ENCODE peak calls at places on chromosomes 4 and X, in four cellular contexts. Y, K, I and T are unnamed samples.

GRCh38 chr4:6912412-6912811 is 2.8 kb downstream of the TBC1D14 start:
- DNase-seq in I (no peak), Y (no peak), K (no peak), T (no peak)

GRCh38 chr4:148004228-148004813 is 272.4 kb downstream of the ARHGAP10 start:
- DNase-seq in Y (no peak), K (no peak), I (peak), T (peak)

GRCh38 chr4:14916554-14917304 is 85.6 kb upstream of the CPEB2 start:
- DNase-seq in K (peak), I (no peak), Y (no peak), T (peak)

GRCh38 chr4:100367451-100367850 is 150.4 kb downstream of the EMCN start:
- DNase-seq in Y (no peak), K (no peak), I (peak), T (no peak)

GRCh38 chrX:46912673-46913491 is 661 bp downstream of the JADE3 start:
- DNase-seq in K (peak), Y (peak), I (peak), T (no peak)

GRCh38 chrX:3548743-3549441 is 164.6 kb downstream of the PRKX start:
- DNase-seq in K (no peak), I (peak), Y (no peak), T (no peak)

GRCh38 chr4:79241846-79242245 is 84.0 kb downstream of the NAA11 start:
- DNase-seq in K (no peak), Y (no peak), I (peak), T (no peak)

GRCh38 chr4:26858035-26858918 is 2.4 kb upstream of the STIM2 start:
- DNase-seq in K (no peak), Y (no peak), I (no peak), T (no peak)

GRCh38 chr4:1154523-1155182 is 17.7 kb downstream of the SPON2 start:
- DNase-seq in Y (no peak), K (no peak), I (no peak), T (no peak)

GRCh38 chrX:134669378-134670098 is 11.3 kb upstream of the PLAC1 start:
- DNase-seq in Y (no peak), I (no peak), K (peak), T (peak)

GRCh38 chrX:115642895-115643530 is 82.0 kb downstream of the PLS3 start:
- DNase-seq in Y (peak), K (no peak), I (peak), T (no peak)

GRCh38 chr4:112374850-112375249 is 77.7 kb downstream of the ALPK1 start:
- DNase-seq in K (no peak), I (no peak), Y (no peak), T (no peak)

GRCh38 chr4:185933078-185933581 is 121.1 kb upstream of the SORBS2 start:
- DNase-seq in K (peak), Y (no peak), I (no peak), T (no peak)

GRCh38 chr4:38925492-38926418 is 58.1 kb downstream of the FAM114A1 start:
- DNase-seq in I (no peak), Y (no peak), K (no peak), T (no peak)

GRCh38 chr4:78764498-78764961 is 11.6 kb upstream of the BMP2K start:
- DNase-seq in I (no peak), K (no peak), Y (no peak), T (no peak)

GRCh38 chr4:168647976-168648375 is 151.1 kb downstream of the PALLD start:
- DNase-seq in I (peak), Y (no peak), K (no peak), T (no peak)

GRCh38 chr4:78954048-78954666 is 14.9 kb upstream of the PAQR3 start:
- DNase-seq in I (peak), Y (peak), K (no peak), T (no peak)

GRCh38 chr4:106987314-106987713 is 48.8 kb downstream of the DKK2 start:
- DNase-seq in Y (no peak), K (no peak), I (no peak), T (no peak)

GRCh38 chr4:10691651-10692050 is 7.1 kb upstream of the CLNK start:
- DNase-seq in Y (no peak), I (no peak), K (no peak), T (no peak)

GRCh38 chrX:153392642-153393321 is 8.4 kb downstream of the PNMA6E start:
- DNase-seq in Y (no peak), K (no peak), I (no peak), T (no peak)

GRCh38 chr4:99762728-99763127 is 53.9 kb upstream of the DAPP1 start:
- DNase-seq in Y (no peak), I (no peak), K (no peak), T (no peak)

GRCh38 chrX:12690646-12691045 is 100.6 kb upstream of the PRPS2 start:
- DNase-seq in I (no peak), K (no peak), Y (no peak), T (no peak)

GRCh38 chrX:12767856-12768255 is 23.4 kb upstream of the PRPS2 start:
- DNase-seq in Y (no peak), K (no peak), I (no peak), T (no peak)

GRCh38 chr4:20464381-20464780 is 212.7 kb downstream of the SLIT2 start:
- DNase-seq in Y (no peak), K (no peak), I (no peak), T (no peak)

GRCh38 chr4:20761382-20761781 is 61.1 kb downstream of the PACRGL start:
- DNase-seq in Y (no peak), K (no peak), I (no peak), T (no peak)

GRCh38 chr4:1879491-1879890 is 8.3 kb downstream of the NSD2 start:
- DNase-seq in Y (no peak), I (no peak), K (no peak), T (no peak)

GRCh38 chrX:129655547-129656248 is 942 bp upstream of the APLN start:
- DNase-seq in K (no peak), I (no peak), Y (no peak), T (no peak)